ENCODE peak calls at places on chromosome X, in five cellular contexts. One of them, this sample, is unnamed.

GRCh38 chrX:46788902-46789301 is 30.0 kb upstream of the SLC9A7 start:
- DNase-seq in thoracic aorta: no peak
- DNase-seq in breast epithelium: no peak
- DNase-seq in astrocyte: peak; percentile 81
- DNase-seq in cardiac muscle cell: no peak
- DNase-seq in this sample: no peak

GRCh38 chrX:42094208-42094607 is 170.9 kb upstream of the CASK start:
- DNase-seq in thoracic aorta: no peak
- DNase-seq in breast epithelium: no peak
- DNase-seq in astrocyte: peak; percentile 14
- DNase-seq in cardiac muscle cell: peak; percentile 75
- DNase-seq in this sample: no peak

GRCh38 chrX:46250151-46250550 is 295.1 kb downstream of the ZNF674 start:
- DNase-seq in thoracic aorta: no peak
- DNase-seq in breast epithelium: no peak
- DNase-seq in astrocyte: no peak
- DNase-seq in cardiac muscle cell: no peak
- DNase-seq in this sample: no peak

GRCh38 chrX:28586891-28587635 is at the start of gene IL1RAPL1:
- DNase-seq in thoracic aorta: no peak
- DNase-seq in breast epithelium: no peak
- DNase-seq in astrocyte: peak; percentile 78
- DNase-seq in cardiac muscle cell: peak; percentile 81
- DNase-seq in this sample: no peak

GRCh38 chrX:102345916-102346315 is 93.9 kb downstream of the NXF2B start:
- DNase-seq in thoracic aorta: peak; percentile 10
- DNase-seq in breast epithelium: peak; percentile 21
- DNase-seq in astrocyte: peak; percentile 18
- DNase-seq in cardiac muscle cell: peak; percentile 39
- DNase-seq in this sample: peak; percentile 12

GRCh38 chrX:17412692-17413091 is 37.7 kb downstream of the NHS start:
- DNase-seq in thoracic aorta: no peak
- DNase-seq in breast epithelium: no peak
- DNase-seq in astrocyte: peak; percentile 89
- DNase-seq in cardiac muscle cell: peak; percentile 27
- DNase-seq in this sample: no peak

GRCh38 chrX:124238268-124238667 is 94.2 kb upstream of the TEX13D start:
- DNase-seq in thoracic aorta: no peak
- DNase-seq in breast epithelium: no peak
- DNase-seq in astrocyte: no peak
- DNase-seq in cardiac muscle cell: no peak
- DNase-seq in this sample: no peak

GRCh38 chrX:67787196-67787595 is 243.4 kb downstream of the AR start:
- DNase-seq in thoracic aorta: no peak
- DNase-seq in breast epithelium: no peak
- DNase-seq in astrocyte: no peak
- DNase-seq in cardiac muscle cell: no peak
- DNase-seq in this sample: no peak

GRCh38 chrX:68833448-68833805 is 4.6 kb downstream of the EFNB1 start:
- DNase-seq in thoracic aorta: no peak
- DNase-seq in breast epithelium: no peak
- DNase-seq in astrocyte: no peak
- DNase-seq in cardiac muscle cell: no peak
- DNase-seq in this sample: no peak

GRCh38 chrX:149527705-149528104 is 13.1 kb upstream of the EOLA1 start:
- DNase-seq in thoracic aorta: no peak
- DNase-seq in breast epithelium: no peak
- DNase-seq in astrocyte: no peak
- DNase-seq in cardiac muscle cell: peak; percentile 24
- DNase-seq in this sample: no peak

GRCh38 chrX:30153175-30153880 is 62.0 kb upstream of the MAGEB2 start:
- DNase-seq in thoracic aorta: no peak
- DNase-seq in breast epithelium: no peak
- DNase-seq in astrocyte: no peak
- DNase-seq in cardiac muscle cell: no peak
- DNase-seq in this sample: no peak

GRCh38 chrX:69036674-69037573 is 128.3 kb downstream of the PJA1 start:
- DNase-seq in thoracic aorta: no peak
- DNase-seq in breast epithelium: no peak
- DNase-seq in astrocyte: no peak
- DNase-seq in cardiac muscle cell: no peak
- DNase-seq in this sample: no peak

GRCh38 chrX:124433186-124433585 is 86.8 kb downstream of the SH2D1A start:
- DNase-seq in thoracic aorta: no peak
- DNase-seq in breast epithelium: no peak
- DNase-seq in astrocyte: no peak
- DNase-seq in cardiac muscle cell: no peak
- DNase-seq in this sample: no peak

GRCh38 chrX:85627363-85627762 is 247.9 kb upstream of the POF1B start:
- DNase-seq in thoracic aorta: no peak
- DNase-seq in breast epithelium: no peak
- DNase-seq in astrocyte: no peak
- DNase-seq in cardiac muscle cell: no peak
- DNase-seq in this sample: no peak

GRCh38 chrX:11010476-11010875 is 100.7 kb upstream of the HCCS start:
- DNase-seq in thoracic aorta: no peak
- DNase-seq in breast epithelium: no peak
- DNase-seq in astrocyte: peak; percentile 17
- DNase-seq in cardiac muscle cell: no peak
- DNase-seq in this sample: no peak

GRCh38 chrX:13340182-13340791 is 20.4 kb upstream of the ATXN3L start:
- DNase-seq in thoracic aorta: no peak
- DNase-seq in breast epithelium: no peak
- DNase-seq in astrocyte: no peak
- DNase-seq in cardiac muscle cell: no peak
- DNase-seq in this sample: no peak

GRCh38 chrX:77003956-77004355 is 443.2 kb upstream of the FGF16 start:
- DNase-seq in thoracic aorta: no peak
- DNase-seq in breast epithelium: no peak
- DNase-seq in astrocyte: peak; percentile 80
- DNase-seq in cardiac muscle cell: no peak
- DNase-seq in this sample: no peak

GRCh38 chrX:14010566-14010965 is 19.1 kb downstream of the GEMIN8 start:
- DNase-seq in thoracic aorta: no peak
- DNase-seq in breast epithelium: no peak
- DNase-seq in astrocyte: no peak
- DNase-seq in cardiac muscle cell: no peak
- DNase-seq in this sample: no peak

GRCh38 chrX:20455001-20455400 is 188.3 kb upstream of the RPS6KA3 start:
- DNase-seq in thoracic aorta: no peak
- DNase-seq in breast epithelium: no peak
- DNase-seq in astrocyte: no peak
- DNase-seq in cardiac muscle cell: no peak
- DNase-seq in this sample: no peak

GRCh38 chrX:68835104-68835442 is 6.3 kb downstream of the EFNB1 start:
- DNase-seq in thoracic aorta: no peak
- DNase-seq in breast epithelium: no peak
- DNase-seq in astrocyte: no peak
- DNase-seq in cardiac muscle cell: no peak
- DNase-seq in this sample: no peak

DNA sequence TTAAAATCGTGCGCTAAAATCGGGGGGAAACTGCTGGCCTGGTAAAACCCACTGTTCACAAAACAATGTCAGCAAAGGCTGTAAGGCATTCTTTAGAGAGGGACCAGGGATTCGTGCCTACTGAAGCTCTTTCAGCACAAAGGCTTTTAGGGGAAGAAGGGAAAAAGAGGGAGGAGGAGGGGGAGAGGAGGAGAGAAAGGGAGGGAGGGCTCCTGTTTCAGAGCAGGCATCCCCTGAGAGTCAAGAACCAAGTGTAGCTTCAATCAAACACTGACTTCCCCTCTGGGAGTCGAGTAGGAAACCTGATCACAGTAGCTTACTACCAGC is 9.5 kb downstream of the BCOR start:
- DNase-seq in thoracic aorta: no peak
- DNase-seq in breast epithelium: no peak
- DNase-seq in astrocyte: no peak
- DNase-seq in cardiac muscle cell: no peak
- DNase-seq in this sample: no peak
- H3K4me1 ChIP-seq in thoracic aorta: peaks cover 72% of the 10 kb centered on the region
- H3K4me1 ChIP-seq in breast epithelium: no peaks in the 10 kb centered on the region
- H3K4me1 ChIP-seq in astrocyte: peaks cover 27% of the 10 kb centered on the region
- H3K4me1 ChIP-seq in cardiac muscle cell: peaks cover 71% of the 10 kb centered on the region
- H3K4me1 ChIP-seq in this sample: peaks cover 12% of the 10 kb centered on the region

DNA sequence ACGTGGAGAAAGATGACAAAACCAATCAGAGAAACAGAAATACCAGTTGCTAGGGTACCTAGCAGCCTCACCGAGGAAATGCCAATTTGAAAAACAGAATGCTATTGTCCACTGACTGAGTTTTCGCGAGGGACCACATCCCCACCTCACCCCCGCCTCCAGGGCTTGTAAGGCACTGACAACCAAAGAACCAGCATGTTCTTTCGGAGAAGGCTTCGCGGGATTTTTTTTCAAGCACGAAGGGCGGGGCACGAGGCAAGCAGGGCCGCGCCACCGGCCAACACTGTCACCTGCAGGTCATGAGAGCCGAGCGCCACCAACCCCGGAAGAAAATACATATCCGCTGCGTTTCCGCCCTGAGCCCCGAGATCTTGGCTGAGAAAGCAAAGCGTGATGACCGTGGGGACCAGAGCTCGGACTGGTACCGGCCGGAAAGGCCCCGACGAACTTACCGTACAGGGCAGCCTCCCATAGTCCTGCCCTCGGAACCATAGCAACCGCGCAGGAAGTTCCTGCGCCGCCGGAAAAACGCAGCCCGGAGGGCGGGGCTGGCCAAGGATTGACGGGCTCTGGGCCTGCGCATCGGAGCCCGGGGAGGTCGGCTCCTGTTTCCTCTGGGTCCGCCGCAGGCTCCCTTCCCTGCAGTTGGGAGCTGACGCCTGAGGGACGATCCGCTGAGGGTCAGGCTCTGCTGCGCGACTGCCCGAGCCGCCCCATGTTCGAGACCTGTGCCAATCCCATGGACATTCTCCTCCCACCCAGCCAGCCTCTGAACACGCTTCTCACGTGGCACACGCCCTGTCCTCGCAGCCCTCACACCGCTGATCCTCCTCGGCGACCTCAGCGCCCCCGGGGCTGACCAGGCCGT is 59.2 kb upstream of the PAGE5 start:
- DNase-seq in thoracic aorta: peak; percentile 63
- DNase-seq in breast epithelium: peak; percentile 86
- DNase-seq in astrocyte: peak; percentile 78
- DNase-seq in cardiac muscle cell: peak; percentile 92
- DNase-seq in this sample: peak; percentile 89
- TF ChIP-seq CTCF in thoracic aorta: peak; percentile 15
- TF ChIP-seq CTCF in breast epithelium: no peak
- TF ChIP-seq CTCF in astrocyte: peak; percentile 3
- TF ChIP-seq CTCF in cardiac muscle cell: peak; percentile 23
- TF ChIP-seq CTCF in this sample: peak; percentile 41

DNA sequence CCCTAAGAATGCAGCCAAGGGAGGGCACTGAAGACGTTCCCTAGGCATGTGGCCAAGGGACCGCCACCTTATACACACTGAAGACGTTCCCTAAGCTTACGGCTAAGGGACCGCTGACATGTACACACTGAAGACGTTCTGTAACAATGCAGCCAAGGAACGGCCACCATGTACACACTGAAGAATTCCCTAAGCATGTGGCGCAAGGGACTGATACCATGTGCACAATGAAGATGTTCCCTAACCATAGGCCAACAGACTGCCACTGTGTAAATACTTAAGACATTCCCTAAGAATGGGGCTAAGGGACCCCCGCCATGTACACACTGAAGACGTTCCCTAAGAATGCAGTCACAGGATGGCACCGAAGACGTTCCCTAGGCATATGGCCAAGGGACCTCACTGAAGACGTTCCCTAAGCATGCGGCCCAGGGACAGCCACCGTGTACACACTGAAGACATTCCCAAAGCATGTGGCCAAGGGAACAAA is 36.1 kb downstream of the DHRSX start:
- DNase-seq in thoracic aorta: no peak
- DNase-seq in breast epithelium: no peak
- DNase-seq in astrocyte: no peak
- DNase-seq in cardiac muscle cell: no peak
- DNase-seq in this sample: no peak
- H3K4me3 ChIP-seq in thoracic aorta: no peak overlapping the region
- H3K4me3 ChIP-seq in breast epithelium: no peak overlapping the region
- H3K4me3 ChIP-seq in astrocyte: no peak overlapping the region
- H3K4me3 ChIP-seq in cardiac muscle cell: no peak overlapping the region
- H3K4me3 ChIP-seq in this sample: no peak overlapping the region

DNA sequence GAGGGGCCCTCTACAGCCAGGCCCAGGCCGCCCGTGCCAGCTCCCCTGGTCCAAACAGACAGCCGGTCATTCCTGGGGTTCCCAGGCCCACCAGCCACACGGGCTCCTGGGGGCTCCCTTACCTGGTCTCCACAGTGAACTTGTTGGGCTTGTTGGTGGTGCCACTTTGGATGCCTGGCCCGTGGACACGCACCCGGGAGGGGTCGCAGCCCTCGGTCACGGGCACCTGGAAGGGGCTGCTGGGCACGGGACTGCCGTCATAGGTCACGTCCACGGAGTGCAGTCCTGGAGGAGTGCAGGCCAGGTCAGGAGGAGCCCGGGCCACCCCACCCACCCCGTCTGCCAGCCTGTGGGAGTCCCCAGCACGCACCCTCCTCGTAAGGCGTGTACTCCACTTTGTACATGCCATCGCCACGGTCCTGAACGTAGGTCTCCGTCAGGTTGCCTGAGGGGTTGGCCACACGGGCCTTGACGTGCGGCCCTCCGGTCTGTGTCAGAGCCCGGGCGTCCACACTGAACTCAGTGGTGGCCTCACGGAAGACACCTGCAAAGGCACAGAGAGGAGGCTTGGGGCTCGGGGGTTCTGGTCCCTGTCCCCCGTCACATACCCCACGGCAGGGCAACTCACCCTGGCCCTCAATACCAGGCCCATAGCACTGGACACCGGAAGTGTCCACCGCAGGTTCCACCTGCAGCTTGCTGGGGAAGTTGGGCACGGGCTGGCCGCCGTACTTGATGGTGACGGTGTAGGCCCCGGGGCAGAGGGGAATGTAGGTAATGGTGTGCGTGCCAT is 14.9 kb downstream of the FLNA start:
- DNase-seq in thoracic aorta: no peak
- DNase-seq in breast epithelium: no peak
- DNase-seq in astrocyte: no peak
- DNase-seq in cardiac muscle cell: no peak
- DNase-seq in this sample: no peak
- H3K4me1 ChIP-seq in thoracic aorta: peaks cover 47% of the 10 kb centered on the region
- H3K4me1 ChIP-seq in breast epithelium: no peaks in the 10 kb centered on the region
- H3K4me1 ChIP-seq in astrocyte: peaks cover 5% of the 10 kb centered on the region
- H3K4me1 ChIP-seq in cardiac muscle cell: no peaks in the 10 kb centered on the region
- H3K4me1 ChIP-seq in this sample: no peaks in the 10 kb centered on the region